ENCODE peak calls at places on chromosomes 2 and 18, in nine cellular contexts. K, B, O, Z, P, Y, J, M and L are unnamed samples.

GRCh38 chr2:160063895-160064577 is 1.6 kb upstream of the PLA2R1 start:
- DNase-seq in K (no peak), B (no peak), O (no peak), Z (no peak), P (no peak), Y (no peak), J (no peak), M (no peak), L (no peak)

GRCh38 chr2:118842687-118843491 is 4.6 kb downstream of the EN1 start:
- DNase-seq in K (no peak), B (no peak), O (no peak), Z (no peak), P (no peak), Y (no peak), J (no peak), M (no peak), L (no peak)

GRCh38 chr2:172380436-172381274 is 46.7 kb upstream of the ITGA6 start:
- DNase-seq in K (no peak), B (no peak), O (no peak), Z (no peak), P (no peak), Y (peak; percentile 29), J (no peak), M (peak; percentile 98), L (no peak)

GRCh38 chr2:134202361-134202760 is 51.5 kb upstream of the MGAT5 start:
- DNase-seq in K (no peak), B (no peak), O (no peak), Z (no peak), P (no peak), Y (no peak), J (no peak), M (no peak), L (no peak)

GRCh38 chr18:2316082-2316481 is 255.2 kb downstream of the METTL4 start:
- DNase-seq in K (no peak), B (no peak), O (no peak), Z (no peak), P (no peak), Y (no peak), J (peak; percentile 54), M (no peak), L (no peak)

GRCh38 chr18:75109819-75110218 is 99.1 kb downstream of the PTGR3 start:
- DNase-seq in K (no peak), B (no peak), O (no peak), Z (no peak), P (no peak), Y (no peak), J (no peak), M (no peak), L (no peak)

GRCh38 chr2:16218651-16219050 is 278.3 kb downstream of the MYCN start:
- DNase-seq in K (no peak), B (no peak), O (no peak), Z (no peak), P (peak; percentile 20), Y (no peak), J (no peak), M (no peak), L (no peak)

GRCh38 chr2:74945783-74946165 is 12.7 kb upstream of the POLE4 start:
- DNase-seq in K (no peak), B (no peak), O (no peak), Z (no peak), P (no peak), Y (no peak), J (no peak), M (no peak), L (no peak)

GRCh38 chr2:236862526-236862925 is 223.2 kb upstream of the COPS8 start:
- DNase-seq in K (no peak), B (peak; percentile 40), O (no peak), Z (no peak), P (no peak), Y (no peak), J (no peak), M (no peak), L (no peak)

GRCh38 chr2:39524756-39525635 is 87.9 kb upstream of the MAP4K3 start:
- DNase-seq in K (no peak), B (peak; percentile 61), O (no peak), Z (no peak), P (no peak), Y (no peak), J (no peak), M (no peak), L (no peak)

GRCh38 chr2:46695283-46695682 is 215.9 kb downstream of the TMEM247 start:
- DNase-seq in K (no peak), B (no peak), O (no peak), Z (no peak), P (no peak), Y (no peak), J (peak; percentile 69), M (no peak), L (no peak)

GRCh38 chr2:24317491-24317920 is 42.8 kb downstream of the ITSN2 start:
- DNase-seq in K (no peak), B (peak; percentile 16), O (peak; percentile 48), Z (no peak), P (peak; percentile 8), Y (no peak), J (no peak), M (no peak), L (peak; percentile 7)